ENCODE peak calls at places on chromosome 22, in six cellular contexts. One of them, this sample, is unnamed.

GRCh38 chr22:19438286-19438685 is 5.9 kb downstream of the MRPL40 start:
- DNase-seq in body of pancreas: no peak
- DNase-seq in choroid plexus epithelial cell: no peak
- DNase-seq in B cell: no peak
- DNase-seq in bronchial epithelial cell: peak
- DNase-seq in fibroblast of the aortic adventitia: no peak
- DNase-seq in this sample: no peak

GRCh38 chr22:24592846-24593809 is at the start of gene LRRC75B:
- DNase-seq in body of pancreas: peak
- DNase-seq in choroid plexus epithelial cell: peak
- DNase-seq in B cell: peak
- DNase-seq in bronchial epithelial cell: peak
- DNase-seq in fibroblast of the aortic adventitia: peak
- DNase-seq in this sample: peak

GRCh38 chr22:29451863-29452262 is 13.5 kb downstream of the RFPL1 start:
- DNase-seq in body of pancreas: no peak
- DNase-seq in choroid plexus epithelial cell: no peak
- DNase-seq in B cell: no peak
- DNase-seq in bronchial epithelial cell: no peak
- DNase-seq in fibroblast of the aortic adventitia: no peak
- DNase-seq in this sample: no peak

GRCh38 chr22:46833228-46833627 is 70.8 kb downstream of the TBC1D22A start:
- DNase-seq in body of pancreas: peak
- DNase-seq in choroid plexus epithelial cell: peak
- DNase-seq in B cell: no peak
- DNase-seq in bronchial epithelial cell: peak
- DNase-seq in fibroblast of the aortic adventitia: no peak
- DNase-seq in this sample: peak

GRCh38 chr22:47371263-47372090 is 609.0 kb downstream of the TBC1D22A start:
- DNase-seq in body of pancreas: no peak
- DNase-seq in choroid plexus epithelial cell: peak
- DNase-seq in B cell: no peak
- DNase-seq in bronchial epithelial cell: no peak
- DNase-seq in fibroblast of the aortic adventitia: no peak
- DNase-seq in this sample: no peak

GRCh38 chr22:50532824-50533344 is 3.1 kb upstream of the TYMP start:
- DNase-seq in body of pancreas: no peak
- DNase-seq in choroid plexus epithelial cell: no peak
- DNase-seq in B cell: no peak
- DNase-seq in bronchial epithelial cell: no peak
- DNase-seq in fibroblast of the aortic adventitia: no peak
- DNase-seq in this sample: no peak

GRCh38 chr22:40922484-40923303 is 28.5 kb upstream of the RBX1 start:
- DNase-seq in body of pancreas: no peak
- DNase-seq in choroid plexus epithelial cell: peak
- DNase-seq in B cell: peak
- DNase-seq in bronchial epithelial cell: peak
- DNase-seq in fibroblast of the aortic adventitia: peak
- DNase-seq in this sample: peak

GRCh38 chr22:26170795-26171194 is 1.5 kb downstream of the SEZ6L start:
- DNase-seq in body of pancreas: peak
- DNase-seq in choroid plexus epithelial cell: no peak
- DNase-seq in B cell: no peak
- DNase-seq in bronchial epithelial cell: no peak
- DNase-seq in fibroblast of the aortic adventitia: no peak
- DNase-seq in this sample: no peak

GRCh38 chr22:35540600-35541253 is at the start of gene RASD2:
- DNase-seq in body of pancreas: peak
- DNase-seq in choroid plexus epithelial cell: no peak
- DNase-seq in B cell: no peak
- DNase-seq in bronchial epithelial cell: no peak
- DNase-seq in fibroblast of the aortic adventitia: no peak
- DNase-seq in this sample: no peak

GRCh38 chr22:17102297-17102667 is 17.5 kb downstream of the IL17RA start:
- DNase-seq in body of pancreas: no peak
- DNase-seq in choroid plexus epithelial cell: no peak
- DNase-seq in B cell: no peak
- DNase-seq in bronchial epithelial cell: no peak
- DNase-seq in fibroblast of the aortic adventitia: no peak
- DNase-seq in this sample: peak

GRCh38 chr22:35638408-35638807 is 9.8 kb upstream of the APOL6 start:
- DNase-seq in body of pancreas: peak
- DNase-seq in choroid plexus epithelial cell: peak
- DNase-seq in B cell: no peak
- DNase-seq in bronchial epithelial cell: no peak
- DNase-seq in fibroblast of the aortic adventitia: peak
- DNase-seq in this sample: peak

GRCh38 chr22:44580756-44581435 is 82.9 kb upstream of the RTL6 start:
- DNase-seq in body of pancreas: peak
- DNase-seq in choroid plexus epithelial cell: no peak
- DNase-seq in B cell: no peak
- DNase-seq in bronchial epithelial cell: no peak
- DNase-seq in fibroblast of the aortic adventitia: no peak
- DNase-seq in this sample: no peak

GRCh38 chr22:31218565-31219262 is 6.6 kb downstream of the LIMK2 start:
- DNase-seq in body of pancreas: no peak
- DNase-seq in choroid plexus epithelial cell: peak
- DNase-seq in B cell: no peak
- DNase-seq in bronchial epithelial cell: peak
- DNase-seq in fibroblast of the aortic adventitia: no peak
- DNase-seq in this sample: no peak

GRCh38 chr22:43171607-43172006 is 15.3 kb downstream of the TTLL12 start:
- DNase-seq in body of pancreas: no peak
- DNase-seq in choroid plexus epithelial cell: no peak
- DNase-seq in B cell: no peak
- DNase-seq in bronchial epithelial cell: no peak
- DNase-seq in fibroblast of the aortic adventitia: no peak
- DNase-seq in this sample: no peak

GRCh38 chr22:41699264-41700104 is at the start of gene MEI1:
- DNase-seq in body of pancreas: peak
- DNase-seq in choroid plexus epithelial cell: peak
- DNase-seq in B cell: peak
- DNase-seq in bronchial epithelial cell: peak
- DNase-seq in fibroblast of the aortic adventitia: peak
- DNase-seq in this sample: peak

GRCh38 chr22:28279888-28280287 is 360.8 kb upstream of the PITPNB start:
- DNase-seq in body of pancreas: no peak
- DNase-seq in choroid plexus epithelial cell: no peak
- DNase-seq in B cell: no peak
- DNase-seq in bronchial epithelial cell: no peak
- DNase-seq in fibroblast of the aortic adventitia: peak
- DNase-seq in this sample: no peak

GRCh38 chr22:28283025-28283654 is 364.1 kb upstream of the PITPNB start:
- DNase-seq in body of pancreas: no peak
- DNase-seq in choroid plexus epithelial cell: peak
- DNase-seq in B cell: no peak
- DNase-seq in bronchial epithelial cell: no peak
- DNase-seq in fibroblast of the aortic adventitia: peak
- DNase-seq in this sample: peak

GRCh38 chr22:28282346-28282745 is 363.3 kb upstream of the PITPNB start:
- DNase-seq in body of pancreas: no peak
- DNase-seq in choroid plexus epithelial cell: peak
- DNase-seq in B cell: no peak
- DNase-seq in bronchial epithelial cell: no peak
- DNase-seq in fibroblast of the aortic adventitia: peak
- DNase-seq in this sample: peak
- TF ChIP-seq CTCF in body of pancreas: no peak
- TF ChIP-seq CTCF in choroid plexus epithelial cell: no peak
- TF ChIP-seq CTCF in B cell: no peak
- TF ChIP-seq CTCF in bronchial epithelial cell: no peak
- TF ChIP-seq CTCF in fibroblast of the aortic adventitia: no peak
- TF ChIP-seq CTCF in this sample: no peak

GRCh38 chr22:21641417-21641794 is 696 bp upstream of the SDF2L1 start:
- DNase-seq in body of pancreas: peak
- DNase-seq in choroid plexus epithelial cell: peak
- DNase-seq in B cell: no peak
- DNase-seq in bronchial epithelial cell: peak
- DNase-seq in fibroblast of the aortic adventitia: peak
- DNase-seq in this sample: peak
- TF ChIP-seq CTCF in body of pancreas: peak
- TF ChIP-seq CTCF in choroid plexus epithelial cell: peak
- TF ChIP-seq CTCF in B cell: no peak
- TF ChIP-seq CTCF in bronchial epithelial cell: peak
- TF ChIP-seq CTCF in fibroblast of the aortic adventitia: peak
- TF ChIP-seq CTCF in this sample: peak

GRCh38 chr22:22696104-22696503 is 51.7 kb downstream of the GGTLC2 start:
- DNase-seq in body of pancreas: no peak
- DNase-seq in choroid plexus epithelial cell: no peak
- DNase-seq in B cell: no peak
- DNase-seq in bronchial epithelial cell: no peak
- DNase-seq in fibroblast of the aortic adventitia: no peak
- DNase-seq in this sample: no peak

GRCh38 chr22:22700631-22701030 is 56.2 kb downstream of the GGTLC2 start:
- DNase-seq in body of pancreas: no peak
- DNase-seq in choroid plexus epithelial cell: no peak
- DNase-seq in B cell: no peak
- DNase-seq in bronchial epithelial cell: no peak
- DNase-seq in fibroblast of the aortic adventitia: no peak
- DNase-seq in this sample: no peak

GRCh38 chr22:22694106-22694505 is 49.7 kb downstream of the GGTLC2 start:
- DNase-seq in body of pancreas: no peak
- DNase-seq in choroid plexus epithelial cell: no peak
- DNase-seq in B cell: no peak
- DNase-seq in bronchial epithelial cell: no peak
- DNase-seq in fibroblast of the aortic adventitia: no peak
- DNase-seq in this sample: no peak

GRCh38 chr22:22698263-22698750 is 53.9 kb downstream of the GGTLC2 start:
- DNase-seq in body of pancreas: no peak
- DNase-seq in choroid plexus epithelial cell: no peak
- DNase-seq in B cell: peak
- DNase-seq in bronchial epithelial cell: no peak
- DNase-seq in fibroblast of the aortic adventitia: no peak
- DNase-seq in this sample: no peak

GRCh38 chr22:22697377-22698120 is 53.1 kb downstream of the GGTLC2 start:
- DNase-seq in body of pancreas: no peak
- DNase-seq in choroid plexus epithelial cell: no peak
- DNase-seq in B cell: no peak
- DNase-seq in bronchial epithelial cell: no peak
- DNase-seq in fibroblast of the aortic adventitia: no peak
- DNase-seq in this sample: no peak
- TF ChIP-seq CTCF in body of pancreas: no peak
- TF ChIP-seq CTCF in choroid plexus epithelial cell: no peak
- TF ChIP-seq CTCF in B cell: no peak
- TF ChIP-seq CTCF in bronchial epithelial cell: no peak
- TF ChIP-seq CTCF in fibroblast of the aortic adventitia: no peak
- TF ChIP-seq CTCF in this sample: no peak

GRCh38 chr22:38868886-38869381 is 3.1 kb downstream of the CBX6 start:
- DNase-seq in body of pancreas: peak
- DNase-seq in choroid plexus epithelial cell: peak
- DNase-seq in B cell: peak
- DNase-seq in bronchial epithelial cell: peak
- DNase-seq in fibroblast of the aortic adventitia: peak
- DNase-seq in this sample: peak
- TF ChIP-seq CTCF in body of pancreas: peak
- TF ChIP-seq CTCF in choroid plexus epithelial cell: peak
- TF ChIP-seq CTCF in B cell: peak
- TF ChIP-seq CTCF in bronchial epithelial cell: peak
- TF ChIP-seq CTCF in fibroblast of the aortic adventitia: peak
- TF ChIP-seq CTCF in this sample: peak

GRCh38 chr22:27798526-27799333 is 2.8 kb downstream of the MN1 start:
- DNase-seq in body of pancreas: no peak
- DNase-seq in choroid plexus epithelial cell: peak
- DNase-seq in B cell: no peak
- DNase-seq in bronchial epithelial cell: no peak
- DNase-seq in fibroblast of the aortic adventitia: peak
- DNase-seq in this sample: peak
- TF ChIP-seq CTCF in body of pancreas: no peak
- TF ChIP-seq CTCF in choroid plexus epithelial cell: no peak
- TF ChIP-seq CTCF in B cell: no peak
- TF ChIP-seq CTCF in bronchial epithelial cell: no peak
- TF ChIP-seq CTCF in fibroblast of the aortic adventitia: no peak
- TF ChIP-seq CTCF in this sample: no peak

GRCh38 chr22:21622624-21623401 is 7.0 kb downstream of the YDJC start:
- DNase-seq in body of pancreas: no peak
- DNase-seq in choroid plexus epithelial cell: no peak
- DNase-seq in B cell: no peak
- DNase-seq in bronchial epithelial cell: no peak
- DNase-seq in fibroblast of the aortic adventitia: no peak
- DNase-seq in this sample: no peak

GRCh38 chr22:21626073-21626734 is 3.6 kb downstream of the YDJC start:
- DNase-seq in body of pancreas: no peak
- DNase-seq in choroid plexus epithelial cell: no peak
- DNase-seq in B cell: no peak
- DNase-seq in bronchial epithelial cell: no peak
- DNase-seq in fibroblast of the aortic adventitia: no peak
- DNase-seq in this sample: no peak

GRCh38 chr22:21624880-21625791 is 4.7 kb downstream of the YDJC start:
- DNase-seq in body of pancreas: no peak
- DNase-seq in choroid plexus epithelial cell: no peak
- DNase-seq in B cell: no peak
- DNase-seq in bronchial epithelial cell: no peak
- DNase-seq in fibroblast of the aortic adventitia: no peak
- DNase-seq in this sample: no peak

GRCh38 chr22:21623402-21623970 is 6.3 kb downstream of the YDJC start:
- DNase-seq in body of pancreas: no peak
- DNase-seq in choroid plexus epithelial cell: no peak
- DNase-seq in B cell: no peak
- DNase-seq in bronchial epithelial cell: no peak
- DNase-seq in fibroblast of the aortic adventitia: no peak
- DNase-seq in this sample: no peak

GRCh38 chr22:21624120-21624879 is 5.5 kb downstream of the YDJC start:
- DNase-seq in body of pancreas: peak
- DNase-seq in choroid plexus epithelial cell: peak
- DNase-seq in B cell: no peak
- DNase-seq in bronchial epithelial cell: no peak
- DNase-seq in fibroblast of the aortic adventitia: peak
- DNase-seq in this sample: peak
- TF ChIP-seq CTCF in body of pancreas: no peak
- TF ChIP-seq CTCF in choroid plexus epithelial cell: peak
- TF ChIP-seq CTCF in B cell: peak
- TF ChIP-seq CTCF in bronchial epithelial cell: peak
- TF ChIP-seq CTCF in fibroblast of the aortic adventitia: peak
- TF ChIP-seq CTCF in this sample: peak

GRCh38 chr22:38153821-38154562 is 27.6 kb downstream of the PLA2G6 start:
- DNase-seq in body of pancreas: peak
- DNase-seq in choroid plexus epithelial cell: no peak
- DNase-seq in B cell: no peak
- DNase-seq in bronchial epithelial cell: no peak
- DNase-seq in fibroblast of the aortic adventitia: no peak
- DNase-seq in this sample: no peak
- TF ChIP-seq CTCF in body of pancreas: no peak
- TF ChIP-seq CTCF in choroid plexus epithelial cell: peak
- TF ChIP-seq CTCF in B cell: no peak
- TF ChIP-seq CTCF in bronchial epithelial cell: no peak
- TF ChIP-seq CTCF in fibroblast of the aortic adventitia: no peak
- TF ChIP-seq CTCF in this sample: no peak